ENCODE peak calls at places on chromosomes 7 and 10, in nine cellular contexts. U is right lobe of liver; E is WERI-Rb-1; J is endodermal cell; C is mammary epithelial cell; W is RWPE1; N is endothelial cell; L is PC-3; T is activated CD8-positive, alpha-beta T cell treated with anti-CD3 and anti-CD28 coated beads for 36 hours. S is an unnamed sample.

GRCh38 chr7:106592282-106593027 is 68.5 kb downstream of the CCDC71L start:
- DNase-seq in U (no peak), E (no peak), J (no peak), C (no peak), W (no peak), N (no peak), L (no peak), T (no peak), S (no peak)

GRCh38 chr10:107417446-107417845 is 252.9 kb upstream of the SORCS1 start:
- DNase-seq in U (no peak), E (no peak), J (no peak), C (no peak), W (no peak), N (no peak), L (no peak), T (no peak), S (no peak)

GRCh38 chr10:17865351-17865750 is 56.2 kb downstream of the MRC1 start:
- DNase-seq in U (no peak), E (no peak), J (peak), C (no peak), W (no peak), N (peak), L (no peak), T (no peak), S (no peak)

GRCh38 chr10:100725869-100726426 is 19.4 kb upstream of the PAX2 start:
- DNase-seq in U (no peak), E (no peak), J (no peak), C (no peak), W (no peak), N (no peak), L (no peak), T (no peak), S (no peak)

GRCh38 chr7:34191766-34192550 is 286.6 kb downstream of the BMPER start:
- DNase-seq in U (no peak), E (no peak), J (no peak), C (no peak), W (no peak), N (no peak), L (no peak), T (no peak), S (no peak)

GRCh38 chr7:98280791-98281756 is at the start of gene BRI3:
- DNase-seq in U (peak), E (peak), J (peak), C (peak), W (peak), N (peak), L (peak), T (peak), S (peak)

GRCh38 chr7:157476201-157476600 is 139.4 kb downstream of the DNAJB6 start:
- DNase-seq in U (no peak), E (no peak), J (peak), C (no peak), W (no peak), N (no peak), L (no peak), T (no peak), S (no peak)

GRCh38 chr7:69638674-69639073 is 40.4 kb downstream of the AUTS2 start:
- DNase-seq in U (no peak), E (no peak), J (no peak), C (no peak), W (no peak), N (no peak), L (no peak), T (no peak), S (no peak)

GRCh38 chr10:7915923-7916322 is 97.6 kb downstream of the TAF3 start:
- DNase-seq in U (no peak), E (no peak), J (no peak), C (peak), W (no peak), N (no peak), L (peak), T (no peak), S (peak)

GRCh38 chr7:97145068-97145467 is 27.6 kb downstream of the SDHAF3 start:
- DNase-seq in U (no peak), E (no peak), J (no peak), C (peak), W (peak), N (no peak), L (peak), T (no peak), S (peak)

GRCh38 chr7:55526329-55526728 is 46.0 kb downstream of the VOPP1 start:
- DNase-seq in U (no peak), E (peak), J (no peak), C (no peak), W (no peak), N (no peak), L (no peak), T (no peak), S (no peak)

GRCh38 chr7:12385364-12385786 is 18.3 kb downstream of the VWDE start:
- DNase-seq in U (no peak), E (peak), J (no peak), C (no peak), W (no peak), N (no peak), L (no peak), T (no peak), S (no peak)

GRCh38 chr10:24926549-24926948 is 25.9 kb downstream of the PRTFDC1 start:
- DNase-seq in U (no peak), E (no peak), J (no peak), C (no peak), W (no peak), N (no peak), L (no peak), T (no peak), S (no peak)

GRCh38 chr7:94195813-94196212 is 191.7 kb upstream of the BET1 start:
- DNase-seq in U (no peak), E (no peak), J (no peak), C (no peak), W (no peak), N (no peak), L (no peak), T (no peak), S (no peak)

GRCh38 chr7:21253740-21254687 is 173.9 kb upstream of the SP4 start:
- DNase-seq in U (peak), E (peak), J (peak), C (peak), W (peak), N (peak), L (peak), T (peak), S (no peak)

GRCh38 chr7:22885824-22886255 is 63.2 kb upstream of the TOMM7 start:
- DNase-seq in U (no peak), E (no peak), J (no peak), C (no peak), W (no peak), N (no peak), L (no peak), T (peak), S (no peak)

GRCh38 chr7:99579956-99580777 is 17.9 kb upstream of the TMEM225B start:
- DNase-seq in U (peak), E (peak), J (peak), C (no peak), W (no peak), N (peak), L (no peak), T (peak), S (no peak)

GRCh38 chr7:66335318-66335717 is 130.2 kb downstream of the TPST1 start:
- DNase-seq in U (no peak), E (no peak), J (no peak), C (no peak), W (no peak), N (no peak), L (no peak), T (no peak), S (no peak)

GRCh38 chr7:107967420-107967819 is 35.5 kb downstream of the LAMB1 start:
- DNase-seq in U (no peak), E (no peak), J (no peak), C (no peak), W (no peak), N (no peak), L (peak), T (no peak), S (peak)

GRCh38 chr10:21273400-21273968 is 252.0 kb downstream of the SKIDA1 start:
- DNase-seq in U (no peak), E (no peak), J (no peak), C (no peak), W (no peak), N (no peak), L (peak), T (no peak), S (no peak)

GRCh38 chr7:150570712-150571465 is 3.7 kb downstream of the GIMAP4 start:
- DNase-seq in U (no peak), E (no peak), J (no peak), C (no peak), W (no peak), N (no peak), L (no peak), T (no peak), S (no peak)

GRCh38 chr7:141460781-141461715 is 90.2 kb upstream of the AGK start:
- DNase-seq in U (no peak), E (peak), J (no peak), C (peak), W (peak), N (no peak), L (no peak), T (no peak), S (no peak)

GRCh38 chr7:40879941-40880558 is 745.2 kb downstream of the SUGCT start:
- DNase-seq in U (no peak), E (no peak), J (no peak), C (no peak), W (no peak), N (no peak), L (no peak), T (no peak), S (no peak)

GRCh38 chr7:32536585-32536984 is 41.3 kb downstream of the AVL9 start:
- DNase-seq in U (no peak), E (no peak), J (no peak), C (peak), W (peak), N (no peak), L (peak), T (no peak), S (no peak)

GRCh38 chr7:7221602-7222038 is 39.3 kb downstream of the C1GALT1 start:
- DNase-seq in U (no peak), E (no peak), J (no peak), C (peak), W (peak), N (no peak), L (peak), T (no peak), S (no peak)

GRCh38 chr7:107387573-107388219 is 82.2 kb upstream of the GPR22 start:
- DNase-seq in U (no peak), E (no peak), J (no peak), C (no peak), W (no peak), N (no peak), L (peak), T (no peak), S (no peak)

GRCh38 chr7:91264924-91265681 is 870 bp downstream of the FZD1 start:
- DNase-seq in U (peak), E (peak), J (peak), C (peak), W (peak), N (peak), L (peak), T (peak), S (peak)

GRCh38 chr10:101838416-101838970 is 5.1 kb downstream of the KCNIP2 start:
- DNase-seq in U (no peak), E (peak), J (no peak), C (no peak), W (no peak), N (no peak), L (no peak), T (no peak), S (no peak)

GRCh38 chr7:31106303-31107105 is 54.4 kb downstream of the ADCYAP1R1 start:
- DNase-seq in U (no peak), E (no peak), J (peak), C (no peak), W (no peak), N (no peak), L (no peak), T (no peak), S (no peak)

GRCh38 chr7:74606101-74606908 is 51.2 kb upstream of the GTF2I start:
- DNase-seq in U (peak), E (peak), J (peak), C (no peak), W (no peak), N (peak), L (peak), T (peak), S (no peak)

GRCh38 chr7:90244909-90245841 is at the start of gene CFAP69:
- DNase-seq in U (peak), E (peak), J (peak), C (peak), W (peak), N (peak), L (peak), T (peak), S (no peak)

GRCh38 chr10:75592888-75593643 is 161.6 kb downstream of the LRMDA start:
- DNase-seq in U (peak), E (no peak), J (no peak), C (no peak), W (no peak), N (no peak), L (no peak), T (no peak), S (no peak)

GRCh38 chr10:123160311-123160980 is 6.2 kb downstream of the BUB3 start:
- DNase-seq in U (no peak), E (no peak), J (no peak), C (no peak), W (no peak), N (no peak), L (no peak), T (peak), S (no peak)

GRCh38 chr10:73576890-73577591 is 14.1 kb downstream of the USP54 start:
- DNase-seq in U (no peak), E (no peak), J (no peak), C (peak), W (no peak), N (no peak), L (no peak), T (no peak), S (no peak)

DNA sequence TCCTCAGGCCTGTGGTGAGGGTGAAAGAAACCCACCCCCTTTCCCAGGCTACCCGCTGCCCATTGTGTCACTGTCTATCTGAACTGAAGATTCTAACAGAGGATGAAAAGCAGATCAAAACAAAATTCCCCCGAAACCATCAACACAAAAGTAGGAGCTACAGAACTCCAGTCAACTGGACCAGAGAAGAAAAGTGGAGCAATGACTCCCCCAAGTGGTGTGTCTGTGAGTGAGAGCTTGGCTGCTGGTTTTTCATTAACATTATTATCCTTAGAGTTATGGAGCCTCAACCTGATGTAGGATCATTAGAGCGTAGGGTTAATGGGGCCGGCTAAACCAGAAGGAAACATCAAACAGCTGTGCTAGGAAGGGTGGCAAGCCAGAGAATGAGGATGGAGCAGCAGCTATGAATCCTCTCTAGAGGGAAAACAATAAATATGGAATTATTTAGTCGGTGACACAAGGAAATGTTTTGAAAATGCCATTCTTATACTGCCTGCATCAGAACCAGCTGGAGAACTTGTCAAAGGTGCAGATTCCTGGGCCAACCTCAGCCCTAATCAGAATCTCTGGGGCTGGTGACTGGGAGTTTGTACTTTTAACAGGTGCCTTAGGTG is 38.3 kb downstream of the AKR1B1 start:
- DNase-seq in U (no peak), E (peak), J (peak), C (peak), W (peak), N (peak), L (peak), T (peak), S (peak)
- TF ChIP-seq CTCF in U (peak), E (peak), J (peak), C (peak), W (peak), N (no peak), L (peak), T (no peak), S (peak)

GRCh38 chr7:139111885-139112284 is 2.4 kb upstream of the ZC3HAV1 start:
- DNase-seq in U (no peak), E (no peak), J (no peak), C (no peak), W (no peak), N (no peak), L (no peak), T (no peak), S (no peak)
- TF ChIP-seq CTCF in U (no peak), E (no peak), J (no peak), C (no peak), W (no peak), N (no peak), L (no peak), T (no peak), S (no peak)

GRCh38 chr10:88117869-88118632 is 254.6 kb downstream of the PTEN start:
- DNase-seq in U (no peak), E (no peak), J (peak), C (no peak), W (no peak), N (no peak), L (no peak), T (peak), S (no peak)
- TF ChIP-seq CTCF in U (no peak), E (peak), J (peak), C (peak), W (no peak), N (no peak), L (no peak), T (peak), S (no peak)

GRCh38 chr7:4882169-4882741 is 1.3 kb downstream of the RADIL start:
- DNase-seq in U (no peak), E (no peak), J (peak), C (no peak), W (no peak), N (peak), L (peak), T (no peak), S (no peak)
- TF ChIP-seq CTCF in U (no peak), E (no peak), J (peak), C (no peak), W (no peak), N (no peak), L (no peak), T (no peak), S (no peak)

S was measured in LNCaP clone FGC.